ENCODE peak calls at places on chromosome 12, in four cellular contexts. P, W, Z and R are unnamed samples. For H3K27me3, the result is how much of the 10 kb centered on the place peaks cover.

GRCh38 chr12:55716582-55717396 is 943 bp downstream of the BLOC1S1 start:
- DNase-seq in P (no peak), W (no peak), Z (no peak), R (no peak)

GRCh38 chr12:6979453-6979852 is 8.7 kb downstream of the EMG1 start:
- DNase-seq in P (no peak), W (no peak), Z (no peak), R (no peak)

GRCh38 chr12:12376636-12377448 is 20.0 kb downstream of the BORCS5 start:
- DNase-seq in P (peak), W (peak), Z (no peak), R (peak)

GRCh38 chr12:101172316-101172715 is 37.7 kb downstream of the SLC5A8 start:
- DNase-seq in P (peak), W (peak), Z (no peak), R (no peak)

GRCh38 chr12:65956056-65956738 is 131.9 kb downstream of the HMGA2 start:
- DNase-seq in P (no peak), W (no peak), Z (no peak), R (no peak)

GRCh38 chr12:107264667-107265066 is 171.3 kb upstream of the CRY1 start:
- DNase-seq in P (no peak), W (no peak), Z (no peak), R (no peak)

GRCh38 chr12:105279460-105280056 is 43.6 kb upstream of the APPL2 start:
- DNase-seq in P (peak), W (peak), Z (peak), R (peak)

GRCh38 chr12:122749569-122750332 is 2.9 kb upstream of the DENR start:
- DNase-seq in P (no peak), W (no peak), Z (no peak), R (no peak)

GRCh38 chr12:57864811-57865751 is 18.6 kb upstream of the CTDSP2 start:
- DNase-seq in P (peak), W (peak), Z (peak), R (peak)

GRCh38 chr12:109523504-109523903 is 46.1 kb downstream of the UBE3B start:
- DNase-seq in P (no peak), W (no peak), Z (no peak), R (no peak)

GRCh38 chr12:96237465-96238077 is 43.4 kb downstream of the ELK3 start:
- DNase-seq in P (no peak), W (peak), Z (peak), R (peak)

GRCh38 chr12:90816353-90817089 is 138.5 kb downstream of the CCER1 start:
- DNase-seq in P (no peak), W (peak), Z (no peak), R (peak)

GRCh38 chr12:107131832-107132616 is 38.7 kb upstream of the CRY1 start:
- DNase-seq in P (peak), W (peak), Z (peak), R (peak)

GRCh38 chr12:59041241-59042121 is 121.2 kb upstream of the LRIG3 start:
- DNase-seq in P (no peak), W (peak), Z (no peak), R (peak)

GRCh38 chr12:59040043-59040442 is 119.7 kb upstream of the LRIG3 start:
- DNase-seq in P (no peak), W (no peak), Z (no peak), R (no peak)

GRCh38 chr12:59036973-59037807 is 116.9 kb upstream of the LRIG3 start:
- DNase-seq in P (no peak), W (no peak), Z (no peak), R (peak)

GRCh38 chr12:59039005-59039404 is 118.7 kb upstream of the LRIG3 start:
- DNase-seq in P (no peak), W (no peak), Z (no peak), R (no peak)

GRCh38 chr12:59040651-59041050 is 120.3 kb upstream of the LRIG3 start:
- DNase-seq in P (no peak), W (peak), Z (no peak), R (peak)
- H3K4me3 ChIP-seq in P (no peak), W (peak), Z (no peak), R (no peak)

GRCh38 chr12:4800555-4800954 is 80.4 kb downstream of the GALNT8 start:
- DNase-seq in P (no peak), W (no peak), Z (no peak), R (no peak)

GRCh38 chr12:4791497-4791896 is 71.3 kb downstream of the GALNT8 start:
- DNase-seq in P (no peak), W (no peak), Z (no peak), R (no peak)

GRCh38 chr12:4794503-4794902 is 74.3 kb downstream of the GALNT8 start:
- DNase-seq in P (no peak), W (no peak), Z (no peak), R (no peak)

GRCh38 chr12:4797096-4797495 is 76.9 kb downstream of the GALNT8 start:
- DNase-seq in P (no peak), W (no peak), Z (no peak), R (no peak)

GRCh38 chr12:4796218-4796617 is 76.0 kb downstream of the GALNT8 start:
- DNase-seq in P (no peak), W (no peak), Z (no peak), R (no peak)
- H3K27me3 ChIP-seq in P (under half), W (under half), Z (under half), R (under half)

DNA sequence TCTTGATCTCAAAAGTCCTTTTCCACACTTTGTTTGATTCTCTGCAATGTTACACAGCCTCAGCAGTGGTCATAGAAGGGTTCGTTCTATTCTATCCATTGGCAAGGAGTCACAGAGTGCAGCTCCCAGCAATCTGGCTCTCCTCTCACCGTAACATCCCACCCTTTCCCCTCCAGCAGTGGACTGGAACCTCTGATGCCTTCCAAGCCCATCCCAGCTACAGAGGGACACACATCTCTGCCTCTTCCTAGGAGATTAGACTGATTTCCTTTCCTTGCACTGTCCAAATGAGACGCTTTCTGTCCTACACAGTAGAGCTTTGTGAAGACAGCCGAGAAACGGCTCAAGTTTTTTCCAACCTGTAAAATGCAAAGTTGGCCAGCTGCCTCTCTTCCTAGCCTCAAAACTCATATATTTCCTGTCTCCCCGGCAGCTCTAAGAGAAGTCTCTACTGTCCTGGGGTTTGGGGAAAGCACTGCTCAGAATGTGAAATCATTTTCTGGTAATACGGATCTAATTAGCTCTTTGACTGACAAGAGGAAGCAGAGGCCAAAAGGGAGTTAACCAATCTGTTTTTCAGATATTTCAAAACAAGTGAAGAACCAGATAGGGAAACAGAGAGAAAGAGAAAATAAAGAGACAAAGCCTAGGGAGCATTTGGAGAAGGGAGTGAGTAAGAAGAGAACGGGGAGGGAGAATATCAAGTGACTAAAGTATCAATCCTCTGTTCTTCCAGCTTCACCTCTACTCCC is 528 bp downstream of the NINJ2 start:
- DNase-seq in P (no peak), W (peak), Z (no peak), R (no peak)
- H3K4me3 ChIP-seq in P (no peak), W (peak), Z (peak), R (peak)

GRCh38 chr12:24856541-24856940 is 92.4 kb downstream of the BCAT1 start:
- DNase-seq in P (no peak), W (no peak), Z (no peak), R (no peak)
- H3K27me3 ChIP-seq in P (under half), W (under half), Z (under half), R (under half)

DNA sequence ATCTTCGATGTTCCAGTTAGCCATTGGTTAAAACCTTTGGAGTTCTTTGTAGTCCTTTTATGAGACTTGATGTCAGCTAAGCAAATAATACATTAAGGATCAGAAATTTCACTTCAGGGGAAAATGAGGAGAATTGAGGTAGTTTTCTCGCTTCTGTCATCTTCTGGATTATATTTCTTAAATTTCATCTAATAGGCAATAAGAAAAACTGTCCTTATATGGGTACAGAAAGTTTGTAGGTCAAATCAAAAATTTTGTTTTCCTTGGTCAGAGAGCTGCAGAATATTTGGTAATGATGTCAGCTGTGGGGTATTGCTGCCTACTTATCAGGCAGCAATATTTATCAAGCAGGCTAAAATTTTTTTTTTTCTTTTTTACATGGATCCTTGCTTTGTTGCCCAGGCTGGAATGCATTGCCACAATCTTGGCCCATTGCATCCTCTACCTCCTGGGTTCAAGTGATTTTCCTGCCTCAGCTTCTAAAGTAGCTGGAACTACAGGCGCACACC is 37.1 kb downstream of the RIMKLB start:
- DNase-seq in P (no peak), W (peak), Z (no peak), R (no peak)
- H3K4me3 ChIP-seq in P (no peak), W (no peak), Z (no peak), R (no peak)

GRCh38 chr12:129300011-129300410 is 446.7 kb downstream of the GLT1D1 start:
- DNase-seq in P (no peak), W (no peak), Z (no peak), R (no peak)
- H3K27me3 ChIP-seq in P (under half), W (under half), Z (under half), R (under half)

DNA sequence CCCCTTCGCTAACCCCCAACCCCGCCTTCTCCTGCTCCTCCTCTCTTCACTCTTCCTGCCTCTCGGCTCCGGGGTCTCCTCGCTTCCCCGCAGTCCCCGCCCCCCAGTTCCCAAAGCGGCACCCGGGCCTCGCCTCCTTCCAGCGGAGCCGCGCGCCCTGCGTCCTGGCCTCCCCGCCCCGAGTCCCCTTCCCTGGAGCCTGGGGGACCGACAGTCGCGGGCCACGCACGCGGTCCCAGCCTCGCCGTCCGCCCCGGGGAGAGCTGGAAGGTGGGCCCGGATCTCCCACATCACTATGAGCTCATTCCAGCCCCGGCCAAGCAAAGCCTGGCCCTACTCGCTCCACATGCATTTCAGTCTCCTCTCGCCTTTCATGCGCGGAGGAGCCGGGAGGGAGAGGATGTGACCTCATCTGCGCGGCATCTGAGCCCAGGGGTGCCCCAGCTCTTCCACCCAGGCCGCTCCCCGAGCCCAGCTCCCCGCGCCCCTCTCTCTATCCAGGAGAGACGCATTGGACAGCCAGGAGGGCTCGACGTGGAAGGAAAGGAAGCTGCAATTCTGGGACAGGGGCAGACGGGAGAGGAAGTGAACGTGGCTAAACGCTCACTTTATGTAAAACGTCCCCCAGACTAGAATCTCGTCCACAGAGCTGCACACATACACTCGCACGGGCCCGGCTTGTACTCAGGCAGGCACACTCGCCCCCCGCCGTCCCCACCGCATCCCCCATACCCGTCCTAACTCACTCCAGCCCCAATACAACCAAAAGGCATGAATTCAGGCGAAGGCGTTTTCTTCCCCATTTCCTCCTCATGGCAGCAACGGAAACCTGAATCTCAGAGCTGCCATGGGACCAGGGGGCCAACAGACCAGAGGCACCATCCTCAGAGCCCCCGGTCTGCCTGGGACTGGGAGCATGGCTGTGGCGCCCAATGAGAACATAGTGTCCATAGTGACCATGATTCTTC is 108.7 kb upstream of the CCND2 start:
- DNase-seq in P (peak), W (peak), Z (peak), R (peak)
- H3K4me3 ChIP-seq in P (peak), W (peak), Z (peak), R (peak)

GRCh38 chr12:132539016-132539773 is 49.2 kb downstream of the FBRSL1 start:
- DNase-seq in P (no peak), W (no peak), Z (no peak), R (no peak)
- H3K27me3 ChIP-seq in P (under half), W (under half), Z (under half), R (under half)